ENCODE peak calls at places on chromosomes 16 and 17, in four cellular contexts. J, F, T and V are unnamed samples.

GRCh38 chr16:54125751-54126655 is 160.6 kb downstream of the IRX3 start:
- DNase-seq in F (no peak), T (no peak), J (no peak), V (no peak)

GRCh38 chr17:75487351-75488070 is 27.8 kb downstream of the CASKIN2 start:
- DNase-seq in T (peak), J (no peak), F (no peak), V (no peak)

GRCh38 chr16:57677622-57678369 is 9.7 kb downstream of the ADGRG3 start:
- DNase-seq in J (no peak), T (no peak), F (no peak), V (no peak)

GRCh38 chr17:82531431-82531881 is 11.9 kb downstream of the FOXK2 start:
- DNase-seq in T (no peak), F (no peak), J (no peak), V (peak)

GRCh38 chr16:56294599-56294998 is 103.3 kb downstream of the GNAO1 start:
- DNase-seq in F (no peak), J (no peak), T (no peak), V (peak)

GRCh38 chr17:78991017-78991783 is 11.5 kb upstream of the LGALS3BP start:
- DNase-seq in T (no peak), F (no peak), J (no peak), V (no peak)

GRCh38 chr17:30600062-30600829 is 123.0 kb downstream of the GOSR1 start:
- DNase-seq in T (peak), F (no peak), J (peak), V (peak)

GRCh38 chr16:27458987-27459688 is 57.2 kb downstream of the IL21R start:
- DNase-seq in J (no peak), T (no peak), F (no peak), V (no peak)

GRCh38 chr17:36629970-36630369 is 28.6 kb downstream of the MRM1 start:
- DNase-seq in J (no peak), F (no peak), T (no peak), V (no peak)

GRCh38 chr17:21453144-21453982 is 77.2 kb downstream of the KCNJ12 start:
- DNase-seq in T (no peak), J (no peak), F (no peak), V (no peak)

GRCh38 chr17:49022391-49022941 is 25.3 kb downstream of the IGF2BP1 start:
- DNase-seq in J (no peak), T (no peak), F (no peak), V (no peak)

GRCh38 chr17:27247071-27247957 is 46.6 kb upstream of the WSB1 start:
- DNase-seq in T (peak), F (no peak), J (peak), V (peak)

GRCh38 chr17:41308251-41308917 is 725 bp downstream of the KRTAP16-1 start:
- DNase-seq in F (no peak), T (peak), J (peak), V (no peak)

GRCh38 chr17:57215317-57215716 is 41.0 kb upstream of the MSI2 start:
- DNase-seq in F (no peak), T (no peak), J (no peak), V (peak)

GRCh38 chr16:57609541-57610401 is 18.7 kb upstream of the ADGRG1 start:
- DNase-seq in T (peak), F (no peak), J (peak), V (no peak)

GRCh38 chr17:79391808-79392233 is 219.0 kb downstream of the RBFOX3 start:
- DNase-seq in T (peak), J (peak), F (peak), V (peak)

GRCh38 chr17:32912218-32912897 is 15.6 kb upstream of the TMEM98 start:
- DNase-seq in F (no peak), J (peak), T (peak), V (peak)

GRCh38 chr17:64682261-64683181 is 20.4 kb upstream of the SMURF2 start:
- DNase-seq in T (no peak), J (no peak), F (no peak), V (peak)

GRCh38 chr17:45234641-45235040 is 13.0 kb downstream of the FMNL1 start:
- DNase-seq in F (no peak), J (no peak), T (no peak), V (no peak)

GRCh38 chr16:72455743-72456659 is 284.0 kb upstream of the PMFBP1 start:
- DNase-seq in F (no peak), J (no peak), T (peak), V (no peak)

GRCh38 chr17:76623271-76624146 is 20.0 kb downstream of the ST6GALNAC1 start:
- DNase-seq in T (peak), F (peak), J (peak), V (peak)

GRCh38 chr17:48639982-48640857 is 14.1 kb upstream of the HOXB9 start:
- DNase-seq in J (no peak), T (no peak), F (no peak), V (no peak)

GRCh38 chr17:20216154-20216815 is 207.1 kb downstream of the SPECC1 start:
- DNase-seq in T (no peak), F (no peak), J (no peak), V (no peak)

GRCh38 chr17:7842950-7843535 is 9.0 kb downstream of the KDM6B start:
- DNase-seq in T (peak), F (no peak), J (peak), V (peak)

GRCh38 chr17:40557531-40558299 is 7.6 kb downstream of the CCR7 start:
- DNase-seq in J (no peak), F (no peak), T (no peak), V (no peak)

GRCh38 chr16:75351183-75351582 is 82.1 kb downstream of the CFDP1 start:
- DNase-seq in T (no peak), F (no peak), J (no peak), V (peak)

GRCh38 chr16:11576427-11577289 is 10.1 kb downstream of the LITAF start:
- DNase-seq in J (no peak), T (no peak), F (no peak), V (no peak)

GRCh38 chr16:87791295-87792204 is 25.8 kb upstream of the KLHDC4 start:
- DNase-seq in F (no peak), T (no peak), J (no peak), V (no peak)

GRCh38 chr17:32960815-32961214 is 30.8 kb upstream of the SPACA3 start:
- DNase-seq in T (no peak), F (no peak), J (no peak), V (peak)

GRCh38 chr17:82698974-82699442 is 510 bp upstream of the RAB40B start:
- DNase-seq in T (no peak), J (no peak), F (no peak), V (no peak)

GRCh38 chr17:57881143-57881542 is 31.3 kb upstream of the MRPS23 start:
- DNase-seq in J (no peak), F (no peak), T (no peak), V (peak)

GRCh38 chr16:66207139-66207863 is 159.2 kb upstream of the CDH5 start:
- DNase-seq in T (no peak), F (no peak), J (no peak), V (no peak)

GRCh38 chr16:81071816-81072215 is 5.2 kb downstream of the C16orf46 start:
- DNase-seq in J (no peak), T (no peak), F (no peak), V (peak)

GRCh38 chr16:48165961-48166578 is 10.3 kb upstream of the ABCC12 start:
- DNase-seq in F (no peak), T (no peak), J (no peak), V (peak)

GRCh38 chr16:79687249-79687768 is 86.8 kb upstream of the MAF start:
- DNase-seq in F (no peak), J (no peak), T (no peak), V (no peak)

GRCh38 chr16:22638393-22639206 is 127.9 kb downstream of the NPIPB5 start:
- DNase-seq in T (no peak), F (no peak), J (no peak), V (peak)

GRCh38 chr16:52424591-52424990 is 122.4 kb downstream of the TOX3 start:
- DNase-seq in F (no peak), J (no peak), T (no peak), V (no peak)

GRCh38 chr17:77490361-77491183 is 349.8 kb downstream of the SEC14L1 start:
- DNase-seq in J (peak), F (no peak), T (no peak), V (no peak)

GRCh38 chr17:44071198-44071520 is 624 bp downstream of the G6PC3 start:
- DNase-seq in T (no peak), F (no peak), J (no peak), V (no peak)

GRCh38 chr17:44070455-44071197 is at the start of gene G6PC3:
- DNase-seq in J (peak), T (peak), F (peak), V (peak)

GRCh38 chr17:44067547-44067945 is 1.1 kb upstream of the LSM12 start:
- DNase-seq in F (no peak), T (no peak), J (no peak), V (no peak)

GRCh38 chr17:44071772-44072171 is 1.2 kb downstream of the G6PC3 start:
- DNase-seq in F (no peak), T (no peak), J (no peak), V (no peak)

DNA sequence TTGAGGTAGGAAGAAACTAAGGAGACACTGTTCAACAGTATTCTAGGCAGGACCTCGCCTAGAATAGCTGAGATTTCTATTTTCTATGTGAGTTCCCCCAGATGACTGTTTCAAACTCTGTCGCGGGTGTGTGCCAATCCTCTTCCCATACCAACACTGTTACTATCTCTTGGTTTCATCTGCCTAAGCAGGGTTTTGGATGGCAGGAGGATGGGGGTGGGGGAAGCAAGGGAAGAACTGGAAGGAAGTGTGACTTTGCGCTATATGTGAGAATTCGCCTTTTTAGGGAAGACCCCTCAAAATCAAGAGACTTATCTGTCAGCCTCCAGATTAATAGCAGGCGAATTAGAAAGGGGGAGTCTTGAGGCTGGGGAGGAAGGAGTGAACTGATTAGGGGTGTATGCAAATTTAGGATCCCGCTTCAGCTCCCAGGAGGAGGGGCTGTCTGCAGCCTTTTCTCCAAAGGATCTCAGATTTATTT is 521 bp upstream of the G6PC3 start:
- DNase-seq in F (no peak), J (no peak), T (no peak), V (peak)
- TF ChIP-seq CTCF in F (no peak), J (no peak), T (no peak), V (no peak)

GRCh38 chr17:81346090-81346907 is 49.0 kb upstream of the BAHCC1 start:
- DNase-seq in T (peak), F (peak), J (peak), V (peak)

GRCh38 chr17:81347437-81347836 is 47.8 kb upstream of the BAHCC1 start:
- DNase-seq in T (no peak), J (no peak), F (no peak), V (no peak)

GRCh38 chr17:81346908-81347349 is 48.3 kb upstream of the BAHCC1 start:
- DNase-seq in F (no peak), T (no peak), J (no peak), V (no peak)

GRCh38 chr17:81342700-81343070 is 47.6 kb upstream of the SLC38A10 start:
- DNase-seq in F (no peak), T (no peak), J (peak), V (no peak)

GRCh38 chr17:81345211-81346089 is 49.8 kb upstream of the BAHCC1 start:
- DNase-seq in F (no peak), J (peak), T (peak), V (peak)
- TF ChIP-seq CTCF in F (peak), J (peak), T (peak), V (peak)

GRCh38 chr16:24738895-24739294 is 9.4 kb downstream of the TNRC6A start:
- DNase-seq in J (no peak), F (no peak), T (no peak), V (no peak)
- TF ChIP-seq CTCF in J (no peak), F (no peak), T (no peak), V (no peak)

DNA sequence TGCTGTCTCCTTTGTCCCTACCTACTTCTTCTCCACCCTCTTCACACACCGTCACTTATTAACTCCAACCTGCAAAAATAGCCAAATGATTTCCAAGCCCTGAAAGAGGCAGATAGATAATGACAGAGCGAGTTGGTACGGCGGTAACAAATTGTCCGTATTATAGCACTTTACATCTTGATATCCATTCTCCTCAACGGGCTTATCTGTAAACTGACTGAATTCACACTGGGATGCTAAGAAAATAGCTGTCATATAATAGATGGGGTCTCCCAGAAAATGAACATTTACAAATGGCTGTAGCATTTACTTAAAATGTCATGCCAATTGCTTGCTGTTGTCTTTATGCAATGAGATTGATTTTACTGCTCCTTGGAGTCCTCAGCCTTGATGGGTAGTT is 225.8 kb upstream of the SDK2 start:
- DNase-seq in F (no peak), J (no peak), T (no peak), V (no peak)
- TF ChIP-seq CTCF in F (no peak), J (no peak), T (no peak), V (no peak)

GRCh38 chr17:285751-286422 is 66.7 kb downstream of the RPH3AL start:
- DNase-seq in J (no peak), T (no peak), F (no peak), V (no peak)
- TF ChIP-seq CTCF in J (no peak), T (no peak), F (no peak), V (no peak)

DNA sequence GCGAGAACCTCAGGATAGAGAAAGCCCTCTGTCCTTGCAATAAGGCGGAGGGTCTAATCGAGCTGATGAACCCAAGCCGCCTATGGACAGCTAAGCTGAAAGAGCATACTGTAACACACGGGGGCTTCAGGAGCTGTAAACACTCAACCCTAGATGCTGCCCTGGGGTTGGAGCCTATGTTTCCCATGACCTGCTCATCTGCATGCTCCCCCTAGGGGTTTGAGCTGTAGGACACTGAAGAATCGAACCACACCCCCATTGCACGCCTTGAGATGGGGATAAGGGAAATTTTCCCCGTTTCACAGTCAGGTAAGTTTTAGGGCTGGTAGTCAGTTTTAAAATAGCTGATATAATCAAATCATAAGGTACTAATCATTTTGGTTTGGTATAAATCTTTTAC is 675.6 kb upstream of the CDH8 start:
- DNase-seq in J (no peak), F (no peak), T (no peak), V (no peak)
- TF ChIP-seq CTCF in J (no peak), F (no peak), T (no peak), V (no peak)

GRCh38 chr17:42553866-42554249 is 1.1 kb downstream of the HSD17B1 start:
- DNase-seq in F (no peak), T (no peak), J (no peak), V (no peak)
- TF ChIP-seq CTCF in F (no peak), T (no peak), J (no peak), V (peak)

DNA sequence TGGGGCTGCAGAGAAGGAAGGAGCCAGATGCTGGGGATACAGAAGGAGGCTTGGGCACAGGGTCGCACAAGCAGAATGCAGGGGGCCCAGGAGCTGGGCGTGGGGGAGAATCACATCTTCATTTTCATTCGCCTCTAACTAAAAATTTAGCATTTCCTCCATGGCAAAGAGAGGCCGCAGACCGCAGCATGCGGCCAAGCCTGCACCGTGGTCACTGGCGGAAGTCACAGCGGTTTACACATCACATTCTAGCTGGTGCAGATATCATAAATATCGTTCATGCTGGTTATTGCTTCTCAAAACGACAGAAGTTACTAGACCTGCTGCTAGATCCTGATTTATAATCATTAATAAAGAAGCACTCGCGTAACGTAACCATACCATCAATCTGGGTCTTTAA is 162.0 kb downstream of the NTN1 start:
- DNase-seq in F (no peak), T (no peak), J (no peak), V (no peak)
- TF ChIP-seq CTCF in F (no peak), T (no peak), J (no peak), V (no peak)

DNA sequence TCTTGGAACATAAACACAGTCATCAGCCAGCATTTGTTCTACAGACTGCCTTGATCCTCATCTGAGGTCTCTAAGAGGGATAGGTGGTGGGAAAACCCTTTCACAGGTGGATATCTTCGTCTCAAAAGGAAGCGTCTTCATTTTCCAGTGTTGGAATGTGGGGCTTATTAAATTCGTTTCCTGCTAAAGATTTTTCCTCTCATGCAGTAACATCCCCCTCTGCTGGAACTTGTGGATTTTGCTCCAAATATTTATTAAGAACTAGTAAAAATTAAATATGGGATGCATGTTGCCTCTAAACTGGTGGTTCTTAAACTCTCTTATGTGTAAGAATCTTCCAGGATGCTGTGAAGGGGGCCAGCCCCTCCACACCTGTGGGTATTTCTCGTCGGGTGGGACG is 20.1 kb upstream of the MLYCD start:
- DNase-seq in J (no peak), F (no peak), T (no peak), V (peak)
- TF ChIP-seq CTCF in J (no peak), F (no peak), T (peak), V (peak)